ENCODE peak calls at places on chromosomes 13 and 19, in nine cellular contexts. S, Y, K, D, E, B, M, L and I are unnamed samples.

GRCh38 chr13:38897521-38897920 is 93.1 kb downstream of the STOML3 start:
- DNase-seq in D (no peak), E (no peak), S (no peak), M (no peak), B (no peak), Y (no peak), K (no peak), L (no peak), I (no peak)

GRCh38 chr13:107817652-107818287 is 397.6 kb downstream of the LIG4 start:
- DNase-seq in K (no peak), M (no peak), D (no peak), S (no peak), L (no peak), Y (no peak), B (no peak), E (no peak), I (no peak)

GRCh38 chr19:48672994-48673393 is at the start of gene NTN5:
- DNase-seq in S (no peak), E (no peak), Y (no peak), D (no peak), B (no peak), L (no peak), M (no peak), K (no peak), I (no peak)

GRCh38 chr13:110915874-110916670 is 1.2 kb upstream of the ANKRD10 start:
- DNase-seq in M (no peak), K (no peak), E (peak), D (no peak), S (no peak), Y (no peak), B (no peak), L (no peak), I (peak)

GRCh38 chr19:30719991-30720329 is 347.8 kb downstream of the ZNF536 start:
- DNase-seq in E (no peak), S (no peak), K (no peak), L (peak), Y (no peak), D (no peak), B (no peak), M (no peak), I (no peak)

GRCh38 chr19:38736413-38737280 is 7.6 kb downstream of the CAPN12 start:
- DNase-seq in D (peak), K (no peak), B (no peak), L (peak), E (no peak), Y (peak), M (peak), S (peak), I (no peak)

GRCh38 chr13:110561335-110562033 is at the start of gene RAB20:
- DNase-seq in M (peak), K (peak), B (peak), D (peak), S (peak), E (peak), L (peak), Y (peak), I (peak)

GRCh38 chr19:18558595-18558994 is 925 bp downstream of the KXD1 start:
- DNase-seq in B (no peak), Y (no peak), D (no peak), K (no peak), E (no peak), M (no peak), S (no peak), L (no peak), I (peak)

GRCh38 chr13:102402292-102402691 is 444 bp upstream of the FGF14 start:
- DNase-seq in M (no peak), B (peak), K (no peak), D (peak), E (no peak), S (no peak), L (peak), Y (no peak), I (no peak)

GRCh38 chr19:46713781-46714522 is 3.0 kb downstream of the PRKD2 start:
- DNase-seq in M (peak), E (peak), D (peak), S (peak), B (peak), Y (peak), K (peak), L (peak), I (peak)

GRCh38 chr19:17394891-17395415 is 957 bp upstream of the CCDC194 start:
- DNase-seq in D (peak), E (peak), K (no peak), S (peak), M (no peak), L (no peak), B (no peak), Y (peak), I (peak)

GRCh38 chr13:47680752-47681151 is 320.3 kb downstream of the SUCLA2 start:
- DNase-seq in Y (no peak), M (no peak), D (no peak), K (no peak), E (no peak), L (no peak), B (no peak), S (no peak), I (no peak)

GRCh38 chr19:3494051-3494450 is 6.4 kb downstream of the DOHH start:
- DNase-seq in E (no peak), B (peak), S (no peak), Y (no peak), M (no peak), D (peak), L (no peak), K (no peak), I (no peak)

GRCh38 chr19:1470864-1471513 is 8.0 kb downstream of the C19orf25 start:
- DNase-seq in K (no peak), L (no peak), Y (no peak), M (no peak), D (peak), S (no peak), E (no peak), B (no peak), I (no peak)

GRCh38 chr19:11225172-11225571 is 14.2 kb upstream of the ANGPTL8 start:
- DNase-seq in M (no peak), E (no peak), L (no peak), K (no peak), Y (no peak), D (no peak), S (no peak), B (no peak), I (no peak)